ENCODE peak calls at places on chromosomes 2 and 18, in nine cellular contexts. G is heart left ventricle, X is IMR-90, Q is K562, O is prostate gland, I is adrenal gland, E is ovary, N is breast epithelium, M is A549. B is an unnamed sample.

GRCh38 chr2:1541812-1542211 is 128.5 kb downstream of the TPO start:
- DNase-seq in M (no peak), O (no peak), Q (no peak), N (no peak), X (no peak), E (no peak), G (no peak), I (no peak), B (no peak)

GRCh38 chr2:161245237-161245505 is 63.1 kb upstream of the PSMD14 start:
- DNase-seq in X (no peak), I (no peak), N (no peak), M (no peak), Q (no peak), O (no peak), G (no peak), E (no peak), B (no peak)

GRCh38 chr2:39631256-39631655 is 34.5 kb upstream of the TMEM178A start:
- DNase-seq in X (no peak), O (no peak), I (no peak), E (no peak), G (no peak), Q (no peak), M (no peak), N (no peak), B (no peak)

GRCh38 chr2:200756618-200757321 is 54.9 kb upstream of the BZW1 start:
- DNase-seq in M (peak; percentile 77), O (no peak), N (no peak), E (no peak), X (peak; percentile 91), I (peak; percentile 67), G (no peak), Q (peak; percentile 23), B (peak; percentile 80)

GRCh38 chr2:21282515-21282898 is 158.7 kb downstream of the TDRD15 start:
- DNase-seq in M (no peak), N (no peak), E (no peak), I (no peak), X (no peak), G (no peak), Q (no peak), O (no peak), B (no peak)

GRCh38 chr2:199485732-199486335 is 28.1 kb upstream of the SATB2 start:
- DNase-seq in O (peak; percentile 42), I (peak; percentile 78), Q (peak; percentile 69), M (peak; percentile 51), G (no peak), E (no peak), N (no peak), X (peak; percentile 49), B (peak; percentile 68)

GRCh38 chr2:12587729-12588522 is 128.8 kb upstream of the TRIB2 start:
- DNase-seq in I (peak; percentile 84), E (peak; percentile 37), X (peak; percentile 96), M (no peak), O (no peak), N (no peak), Q (no peak), G (no peak), B (no peak)

GRCh38 chr2:201900362-201900761 is 94.0 kb downstream of the CDK15 start:
- DNase-seq in E (no peak), Q (no peak), O (no peak), I (no peak), G (no peak), X (peak; percentile 45), N (no peak), M (no peak), B (no peak)

GRCh38 chr2:177679611-177680530 is 287.3 kb downstream of the AGPS start:
- DNase-seq in N (no peak), O (no peak), Q (peak; percentile 32), G (no peak), M (no peak), E (no peak), I (no peak), X (no peak), B (no peak)
- H3K27ac ChIP-seq in N (no peak overlapping the region), O (no peak overlapping the region), Q (no peak overlapping the region), G (no peak overlapping the region), M (no peak overlapping the region), E (no peak overlapping the region), I (no peak overlapping the region), X (no peak overlapping the region), B (no peak overlapping the region)

GRCh38 chr2:126639276-126639675 is 16.7 kb upstream of the GYPC start:
- DNase-seq in E (no peak), N (no peak), I (no peak), X (no peak), M (no peak), O (no peak), Q (no peak), G (no peak), B (no peak)

GRCh38 chr2:126638781-126639180 is 17.2 kb upstream of the GYPC start:
- DNase-seq in O (no peak), G (no peak), I (no peak), M (no peak), E (no peak), Q (no peak), N (no peak), X (no peak), B (no peak)

GRCh38 chr2:126634273-126634861 is 21.6 kb upstream of the GYPC start:
- DNase-seq in I (peak; percentile 29), G (no peak), Q (peak; percentile 54), O (no peak), X (peak; percentile 17), N (no peak), E (no peak), M (no peak), B (no peak)

GRCh38 chr2:126637393-126637792 is 18.6 kb upstream of the GYPC start:
- DNase-seq in Q (no peak), O (no peak), G (no peak), M (no peak), N (no peak), X (no peak), I (no peak), E (no peak), B (no peak)

DNA sequence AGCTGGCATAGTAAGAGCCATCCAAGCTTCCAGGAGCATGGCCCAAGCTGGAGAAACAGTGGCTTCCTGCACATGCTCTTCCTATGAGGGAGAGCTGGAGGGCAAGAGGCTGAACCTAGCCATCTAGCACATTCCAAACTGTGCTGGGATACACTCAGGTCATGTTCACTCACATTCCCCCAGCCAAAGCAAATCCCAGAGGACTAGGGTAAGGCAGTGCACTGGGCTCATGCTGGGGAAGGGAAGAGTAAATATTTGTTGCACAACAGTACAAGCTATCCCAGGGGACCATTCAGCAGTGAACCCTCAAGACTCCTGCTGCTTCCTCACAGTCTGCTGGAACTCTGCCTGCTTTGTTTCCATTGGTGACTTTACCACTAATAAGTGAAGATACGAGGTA is 20.7 kb upstream of the GYPC start:
- DNase-seq in X (no peak), M (no peak), Q (no peak), E (no peak), I (peak; percentile 42), G (no peak), O (no peak), N (no peak), B (no peak)
- TF ChIP-seq POLR2A in X (no peak), M (no peak), Q (no peak), E (no peak), I (no peak), G (no peak), O (no peak), N (no peak), B (no peak)

GRCh38 chr18:31243740-31244512 is 74.0 kb upstream of the DSG1 start:
- DNase-seq in I (no peak), O (no peak), G (no peak), X (no peak), N (no peak), M (no peak), E (no peak), Q (no peak), B (peak; percentile 50)

GRCh38 chr18:31241425-31241824 is 76.5 kb upstream of the DSG1 start:
- DNase-seq in N (no peak), M (no peak), E (no peak), X (no peak), G (no peak), O (no peak), Q (no peak), I (no peak), B (no peak)

GRCh38 chr18:31245820-31246219 is 72.1 kb upstream of the DSG1 start:
- DNase-seq in M (no peak), G (no peak), I (no peak), O (no peak), X (no peak), N (no peak), E (no peak), Q (no peak), B (no peak)

GRCh38 chr18:31244737-31245432 is 73.1 kb upstream of the DSG1 start:
- DNase-seq in M (no peak), I (no peak), X (no peak), N (no peak), G (no peak), Q (no peak), O (no peak), E (no peak), B (no peak)

GRCh38 chr18:31241900-31242409 is 76.0 kb upstream of the DSG1 start:
- DNase-seq in G (no peak), Q (peak; percentile 36), N (no peak), M (peak; percentile 69), E (no peak), O (peak; percentile 82), X (peak; percentile 16), I (no peak), B (peak; percentile 67)
- TF ChIP-seq CTCF in G (no peak), Q (peak; percentile 48), N (peak; percentile 88), M (peak; percentile 50), E (no peak), O (peak; percentile 52), X (peak; percentile 30), I (peak; percentile 31), B (no peak)

GRCh38 chr2:231104115-231104713 is 20.6 kb downstream of the HTR2B start:
- DNase-seq in O (peak; percentile 33), N (no peak), G (no peak), M (peak; percentile 21), Q (peak; percentile 18), I (peak; percentile 66), E (peak; percentile 79), X (peak; percentile 75), B (no peak)
- H3K27ac ChIP-seq in O (no peak overlapping the region), N (no peak overlapping the region), G (peak overlapping the region; percentile 2), M (no peak overlapping the region), Q (no peak overlapping the region), I (peak overlapping the region; percentile 79), E (no peak overlapping the region), X (peak overlapping the region; percentile 15), B (peak overlapping the region; percentile 9)

DNA sequence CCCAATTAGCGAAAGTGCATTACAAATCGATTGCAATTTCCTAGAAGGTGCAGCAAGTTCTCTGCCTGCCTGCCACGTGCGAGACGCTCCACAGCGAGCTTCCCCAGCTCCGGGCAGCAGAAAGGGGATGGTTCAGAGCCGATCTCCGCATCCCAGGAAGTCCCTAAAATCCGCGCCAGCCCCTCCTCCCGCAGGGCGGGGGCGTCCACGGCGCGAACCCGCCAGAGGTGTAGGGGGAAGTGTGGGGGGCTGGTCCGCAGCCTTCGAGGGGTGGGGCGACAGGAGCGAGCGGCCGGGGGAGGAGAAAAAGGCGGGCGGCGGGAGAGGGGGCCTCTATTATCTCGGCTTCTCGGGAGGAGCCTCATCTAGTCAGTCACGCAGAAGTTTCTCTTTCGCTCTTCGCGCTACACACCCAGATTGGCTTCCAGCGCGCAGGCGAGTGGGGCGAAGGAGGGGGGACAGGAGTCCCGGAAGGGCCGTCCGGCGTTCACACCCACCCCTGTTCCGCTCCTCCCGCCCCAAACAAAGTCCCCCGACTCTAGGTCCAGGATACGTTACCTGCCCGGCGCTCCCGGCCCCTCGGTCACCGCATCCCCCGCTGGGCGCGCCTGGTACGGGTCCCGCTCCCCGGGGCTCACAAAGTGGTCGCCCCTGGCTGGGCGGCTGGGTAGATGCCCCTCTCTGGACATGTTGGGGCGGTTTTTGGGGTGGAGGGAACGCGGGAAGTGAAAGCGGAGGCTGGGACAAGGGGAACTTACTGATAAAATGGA is 9.1 kb upstream of the NR4A2 start:
- DNase-seq in O (peak; percentile 91), N (peak; percentile 85), E (peak; percentile 96), M (peak; percentile 71), I (peak; percentile 96), Q (peak; percentile 96), G (peak; percentile 93), X (peak; percentile 94), B (peak; percentile 92)
- TF ChIP-seq POLR2A in O (peak; percentile 74), N (peak; percentile 70), E (peak; percentile 79), M (peak; percentile 52), I (peak; percentile 79), Q (peak; percentile 90), G (peak; percentile 73), X (peak; percentile 94), B (peak; percentile 93)